ENCODE peak calls at places on chromosomes 13 and 19, in ten cellular contexts. D is tibial nerve, M is progenitor cell of endocrine pancreas, E is choroid plexus epithelial cell, X is GM12864, T is GM20000, U is mesothelial cell of epicardium, W is activated B cell treated with CpG ODN at 0.5 μM for 24 hours, H is HFF-Myc, N is pancreas. S is an unnamed sample.

GRCh38 chr13:40096357-40096911 is 441.0 kb downstream of the COG6 start:
- DNase-seq in D (no peak), M (no peak), E (no peak), X (no peak), T (no peak), U (no peak), W (no peak), H (no peak), N (no peak), S (no peak)

GRCh38 chr13:54034047-54034446 is 1005.4 kb downstream of the OLFM4 start:
- DNase-seq in D (no peak), M (no peak), E (no peak), X (no peak), T (no peak), U (no peak), W (no peak), H (no peak), N (no peak), S (no peak)

GRCh38 chr19:6023085-6023682 is 45.2 kb upstream of the RANBP3 start:
- DNase-seq in D (no peak), M (no peak), E (peak), X (no peak), T (no peak), U (no peak), W (no peak), H (no peak), N (no peak), S (no peak)

GRCh38 chr13:25859528-25859927 is 192.3 kb downstream of the SHISA2 start:
- DNase-seq in D (no peak), M (no peak), E (no peak), X (no peak), T (no peak), U (no peak), W (no peak), H (no peak), N (no peak), S (no peak)

GRCh38 chr13:74644239-74644638 is 510.0 kb upstream of the KLF12 start:
- DNase-seq in D (no peak), M (no peak), E (peak), X (no peak), T (no peak), U (no peak), W (no peak), H (no peak), N (no peak), S (no peak)

GRCh38 chr13:20303636-20304035 is 71.5 kb upstream of the GJB6 start:
- DNase-seq in D (no peak), M (no peak), E (peak), X (no peak), T (no peak), U (no peak), W (no peak), H (no peak), N (no peak), S (no peak)

GRCh38 chr13:73828811-73829210 is 305.4 kb downstream of the KLF12 start:
- DNase-seq in D (no peak), M (no peak), E (no peak), X (no peak), T (no peak), U (no peak), W (no peak), H (no peak), N (no peak), S (no peak)

GRCh38 chr13:60538566-60538965 is 141.5 kb downstream of the TDRD3 start:
- DNase-seq in D (no peak), M (no peak), E (no peak), X (no peak), T (no peak), U (no peak), W (no peak), H (no peak), N (no peak), S (no peak)

GRCh38 chr13:100666124-100666523 is 8.5 kb downstream of the TMTC4 start:
- DNase-seq in D (no peak), M (no peak), E (peak), X (no peak), T (no peak), U (no peak), W (no peak), H (peak), N (no peak), S (no peak)

GRCh38 chr13:62432295-62432694 is 1016.6 kb upstream of the PCDH20 start:
- DNase-seq in D (no peak), M (no peak), E (no peak), X (no peak), T (no peak), U (no peak), W (no peak), H (no peak), N (no peak), S (no peak)

GRCh38 chr19:13004273-13004672 is 9.0 kb downstream of the NFIX start:
- DNase-seq in D (no peak), M (no peak), E (no peak), X (no peak), T (no peak), U (no peak), W (no peak), H (no peak), N (no peak), S (no peak)

GRCh38 chr13:21557995-21558394 is 46.0 kb downstream of the MICU2 start:
- DNase-seq in D (no peak), M (no peak), E (peak), X (no peak), T (no peak), U (no peak), W (no peak), H (no peak), N (no peak), S (no peak)

GRCh38 chr19:19530889-19531288 is 2.2 kb downstream of the YJEFN3 start:
- DNase-seq in D (no peak), M (no peak), E (no peak), X (no peak), T (no peak), U (no peak), W (no peak), H (no peak), N (no peak), S (no peak)

GRCh38 chr19:34480971-34481821 is at the start of gene WTIP:
- DNase-seq in D (peak), M (peak), E (peak), X (no peak), T (peak), U (peak), W (no peak), H (no peak), N (peak), S (no peak)

GRCh38 chr19:45908956-45909355 is 5.6 kb downstream of the NANOS2 start:
- DNase-seq in D (no peak), M (no peak), E (no peak), X (no peak), T (no peak), U (no peak), W (no peak), H (no peak), N (no peak), S (no peak)

GRCh38 chr13:51998723-51999471 is 12.4 kb downstream of the ATP7B start:
- DNase-seq in D (no peak), M (no peak), E (no peak), X (no peak), T (no peak), U (no peak), W (no peak), H (no peak), N (no peak), S (no peak)

GRCh38 chr19:956747-957451 is 27.2 kb upstream of the WDR18 start:
- DNase-seq in D (no peak), M (no peak), E (peak), X (no peak), T (no peak), U (no peak), W (no peak), H (no peak), N (no peak), S (no peak)

GRCh38 chr13:21001471-21001870 is 59.9 kb downstream of the LATS2 start:
- DNase-seq in D (no peak), M (no peak), E (no peak), X (no peak), T (no peak), U (no peak), W (no peak), H (no peak), N (no peak), S (no peak)

GRCh38 chr13:26495749-26496148 is 61.7 kb upstream of the WASF3 start:
- DNase-seq in D (no peak), M (no peak), E (no peak), X (no peak), T (no peak), U (no peak), W (no peak), H (no peak), N (no peak), S (no peak)

GRCh38 chr13:39311619-39312018 is 273.4 kb downstream of the NHLRC3 start:
- DNase-seq in D (no peak), M (no peak), E (peak), X (no peak), T (no peak), U (no peak), W (no peak), H (no peak), N (no peak), S (no peak)

GRCh38 chr19:16167055-16167454 is 6.3 kb downstream of the CIB3 start:
- DNase-seq in D (no peak), M (no peak), E (no peak), X (no peak), T (no peak), U (no peak), W (no peak), H (no peak), N (no peak), S (no peak)

GRCh38 chr13:28031220-28031903 is 42.9 kb upstream of the URAD start:
- DNase-seq in D (no peak), M (no peak), E (no peak), X (no peak), T (peak), U (no peak), W (no peak), H (no peak), N (peak), S (peak)

GRCh38 chr13:40564342-40564997 is 102.0 kb downstream of the FOXO1 start:
- DNase-seq in D (no peak), M (no peak), E (peak), X (no peak), T (peak), U (no peak), W (no peak), H (no peak), N (no peak), S (peak)

GRCh38 chr19:42313096-42313839 is at the start of gene TMEM145:
- DNase-seq in D (no peak), M (peak), E (peak), X (no peak), T (peak), U (no peak), W (no peak), H (no peak), N (no peak), S (peak)
- TF ChIP-seq CTCF in D (no peak), M (peak), E (no peak), X (peak), T (no peak), U (no peak), W (no peak), H (no peak), N (no peak), S (peak)

DNA sequence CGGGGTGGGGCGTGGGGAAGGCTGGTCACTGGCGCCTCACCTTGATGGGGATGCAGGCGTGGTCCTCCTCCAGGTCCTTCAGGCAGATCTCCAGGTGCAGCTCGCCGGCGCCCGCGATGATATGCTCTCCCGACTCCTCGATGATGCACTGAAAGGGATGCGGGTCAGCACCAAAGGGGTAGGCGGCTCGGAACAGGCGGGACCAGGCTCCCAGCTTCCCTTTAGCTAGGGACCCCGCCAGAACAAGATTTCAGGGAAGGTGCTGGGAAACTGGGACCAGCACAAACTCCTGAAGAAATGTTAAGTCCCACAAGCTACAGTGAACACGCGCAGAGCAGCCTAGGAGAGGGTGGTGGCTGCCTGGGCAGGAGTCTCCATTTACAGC is 6.0 kb downstream of the EEF2 start:
- DNase-seq in D (no peak), M (no peak), E (no peak), X (no peak), T (no peak), U (no peak), W (no peak), H (no peak), N (peak), S (no peak)
- TF ChIP-seq CTCF in D (no peak), M (no peak), E (no peak), X (no peak), T (no peak), U (no peak), W (no peak), H (no peak), N (no peak), S (no peak)

DNA sequence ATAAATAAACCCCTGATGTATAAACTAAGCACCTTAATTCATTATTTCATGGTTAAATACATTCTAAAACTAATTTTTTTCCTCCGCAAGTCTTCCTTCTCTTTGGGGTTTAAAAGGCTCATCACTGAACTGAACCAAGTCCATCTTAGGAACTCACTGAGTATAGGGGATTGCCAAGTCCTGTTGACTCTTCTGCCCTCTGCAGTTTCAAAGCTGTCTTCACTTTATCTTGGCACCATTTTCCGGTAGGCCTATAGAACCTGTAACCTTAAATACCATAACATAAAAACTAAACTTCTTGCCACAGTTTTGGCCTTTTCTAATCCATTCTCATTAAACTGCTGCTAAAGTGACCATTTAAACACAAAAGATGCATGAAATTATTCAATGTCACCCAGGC is 66.5 kb upstream of the USPL1 start:
- DNase-seq in D (no peak), M (no peak), E (peak), X (no peak), T (peak), U (no peak), W (no peak), H (peak), N (no peak), S (peak)
- TF ChIP-seq CTCF in D (peak), M (peak), E (peak), X (peak), T (peak), U (no peak), W (no peak), H (peak), N (peak), S (peak)

DNA sequence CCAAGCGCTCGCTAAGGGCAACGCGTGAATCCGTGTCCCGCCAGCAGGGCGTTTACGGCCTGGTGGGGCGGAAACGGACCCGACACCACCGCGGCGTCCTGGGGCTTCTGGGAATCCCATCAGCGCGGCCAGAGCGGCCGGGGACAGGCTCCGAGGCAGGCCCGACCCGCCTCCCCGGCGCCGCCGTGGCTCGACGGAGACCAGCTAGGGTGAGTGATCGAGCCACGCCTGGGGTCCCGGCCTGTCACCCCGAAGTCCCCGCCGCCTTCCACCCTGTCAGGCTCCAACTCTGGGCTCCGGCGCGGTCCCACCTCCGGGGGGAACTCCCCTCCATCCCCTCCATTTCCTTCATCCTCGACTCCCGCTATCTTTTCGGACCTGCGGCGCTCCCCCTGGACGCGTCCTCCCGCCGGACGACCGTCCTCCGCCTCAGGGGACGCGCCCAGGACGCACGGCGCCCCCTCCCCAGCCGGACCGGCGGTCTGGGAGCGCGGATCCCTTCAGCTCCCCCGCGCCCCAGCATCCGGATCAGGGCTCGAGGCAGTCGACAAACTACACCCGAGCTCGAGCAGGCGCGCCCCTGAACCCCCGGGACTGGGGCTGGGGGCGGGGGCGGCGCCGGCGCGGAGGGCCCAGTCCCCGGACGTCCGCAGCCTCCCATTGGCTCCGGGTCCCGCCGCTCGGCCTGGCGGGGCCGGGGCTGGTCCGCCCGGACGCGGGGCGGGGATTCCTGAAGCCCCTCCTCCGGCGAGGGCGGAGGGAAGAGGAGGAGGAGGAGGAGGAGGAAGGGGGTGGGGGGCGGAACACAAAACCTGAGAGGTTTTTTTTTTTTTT is 643 bp upstream of the BICRA start:
- DNase-seq in D (peak), M (peak), E (peak), X (peak), T (peak), U (peak), W (peak), H (peak), N (peak), S (peak)
- TF ChIP-seq CTCF in D (no peak), M (peak), E (peak), X (peak), T (no peak), U (no peak), W (no peak), H (no peak), N (no peak), S (peak)

GRCh38 chr19:10227215-10227971 is 3.7 kb downstream of the S1PR2 start:
- DNase-seq in D (peak), M (no peak), E (peak), X (no peak), T (no peak), U (no peak), W (no peak), H (no peak), N (no peak), S (no peak)
- TF ChIP-seq CTCF in D (peak), M (no peak), E (peak), X (peak), T (no peak), U (peak), W (no peak), H (no peak), N (no peak), S (no peak)

DNA sequence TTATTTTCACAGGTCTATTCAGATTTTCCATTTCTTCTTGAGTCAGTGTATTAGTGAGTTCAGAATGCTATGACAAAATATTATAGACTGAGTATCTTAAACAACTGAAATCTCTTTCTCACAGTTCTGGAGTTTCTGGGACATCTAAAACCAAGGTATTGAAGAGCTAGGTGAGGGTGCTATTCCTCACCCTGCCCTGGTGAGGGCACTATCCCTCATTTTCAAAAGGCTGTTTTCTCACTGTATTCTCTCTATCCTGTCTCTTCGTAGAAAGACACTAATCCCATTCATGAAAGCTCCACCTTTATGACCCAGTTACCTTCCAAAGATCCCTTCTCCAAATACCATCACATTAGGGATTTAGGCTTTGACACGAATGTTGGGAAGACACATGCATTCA is 1617.1 kb downstream of the PCDH9 start:
- DNase-seq in D (no peak), M (no peak), E (no peak), X (no peak), T (no peak), U (no peak), W (no peak), H (no peak), N (no peak), S (no peak)
- TF ChIP-seq CTCF in D (no peak), M (peak), E (peak), X (peak), T (no peak), U (no peak), W (no peak), H (peak), N (no peak), S (peak)

S was measured in GM10248.